ENCODE peak calls at places on chromosome 14, in six cellular contexts. Z is cardiac fibroblast; G is glutamatergic neuron; N is CD8-positive, alpha-beta T cell; D is foreskin fibroblast; V is WTC11. A is an unnamed sample.

GRCh38 chr14:60064491-60065072 is 27.1 kb upstream of the PCNX4 start:
- DNase-seq in G (no peak), D (no peak), V (no peak), N (no peak), Z (peak; percentile 67), A (no peak)

GRCh38 chr14:67622675-67623074 is 3.0 kb downstream of the ARG2 start:
- DNase-seq in D (peak; percentile 72), Z (peak; percentile 90), G (no peak), N (no peak), V (peak; percentile 25), A (no peak)

GRCh38 chr14:25484194-25484593 is 434.2 kb upstream of the STXBP6 start:
- DNase-seq in G (no peak), N (no peak), V (no peak), D (no peak), Z (no peak), A (no peak)

GRCh38 chr14:68671899-68672298 is 121.0 kb downstream of the ZFP36L1 start:
- DNase-seq in N (no peak), D (no peak), V (no peak), G (no peak), Z (no peak), A (no peak)

GRCh38 chr14:75234173-75234855 is 44.3 kb upstream of the FOS start:
- DNase-seq in G (no peak), V (no peak), D (peak; percentile 49), N (no peak), Z (peak; percentile 91), A (no peak)

GRCh38 chr14:104341532-104342434 is 203.4 kb downstream of the KIF26A start:
- DNase-seq in G (peak; percentile 91), D (no peak), Z (peak; percentile 2), V (peak; percentile 86), N (no peak), A (peak; percentile 70)

GRCh38 chr14:101368629-101369028 is 192.7 kb upstream of the DIO3 start:
- DNase-seq in N (no peak), D (no peak), Z (no peak), V (no peak), G (no peak), A (no peak)

GRCh38 chr14:49641697-49642129 is 6.7 kb upstream of the DNAAF2 start:
- DNase-seq in V (no peak), Z (no peak), G (no peak), D (no peak), N (no peak), A (no peak)

GRCh38 chr14:104788873-104789663 is 6.5 kb downstream of the AKT1 start:
- DNase-seq in D (no peak), N (no peak), Z (no peak), V (no peak), G (peak; percentile 17), A (no peak)

GRCh38 chr14:64663174-64663573 is 41.0 kb upstream of the PLEKHG3 start:
- DNase-seq in V (no peak), N (no peak), D (no peak), Z (peak; percentile 27), G (no peak), A (no peak)

GRCh38 chr14:68576496-68577244 is 216.2 kb downstream of the ZFP36L1 start:
- DNase-seq in G (no peak), N (no peak), Z (peak; percentile 52), D (peak; percentile 89), V (no peak), A (no peak)

GRCh38 chr14:58876613-58877012 is 238.9 kb downstream of the DACT1 start:
- DNase-seq in V (no peak), Z (peak; percentile 70), D (peak; percentile 24), G (no peak), N (no peak), A (no peak)

GRCh38 chr14:95233702-95234241 is 76.4 kb upstream of the DICER1 start:
- DNase-seq in D (no peak), V (no peak), G (no peak), N (no peak), Z (no peak), A (no peak)

GRCh38 chr14:61280526-61281185 is 482 bp downstream of the TMEM30B start:
- DNase-seq in Z (peak; percentile 29), G (peak; percentile 74), V (peak; percentile 56), D (peak; percentile 51), N (peak; percentile 74), A (peak; percentile 74)

GRCh38 chr14:58637040-58637390 is 747 bp upstream of the DACT1 start:
- DNase-seq in D (peak; percentile 83), N (no peak), G (peak; percentile 22), V (no peak), Z (peak; percentile 91), A (no peak)

GRCh38 chr14:72856530-72857264 is 37.2 kb downstream of the DPF3 start:
- DNase-seq in Z (no peak), N (no peak), V (no peak), D (no peak), G (no peak), A (no peak)

GRCh38 chr14:35631071-35631805 is 97.3 kb downstream of the INSM2 start:
- DNase-seq in V (no peak), Z (no peak), N (no peak), D (no peak), G (no peak), A (no peak)

GRCh38 chr14:99067927-99068326 is 204.1 kb downstream of the BCL11B start:
- DNase-seq in D (no peak), G (no peak), Z (no peak), N (no peak), V (no peak), A (no peak)

GRCh38 chr14:96407980-96408570 is 16.1 kb downstream of the AK7 start:
- DNase-seq in Z (no peak), N (no peak), D (no peak), V (no peak), G (no peak), A (no peak)

GRCh38 chr14:23525611-23526010 is 26.0 kb downstream of the ZFHX2 start:
- DNase-seq in G (no peak), N (no peak), Z (no peak), V (no peak), D (no peak), A (no peak)

GRCh38 chr14:31968912-31969311 is 108.2 kb upstream of the ARHGAP5 start:
- DNase-seq in G (no peak), Z (no peak), V (no peak), D (no peak), N (no peak), A (no peak)
- TF ChIP-seq CTCF in G (no peak), Z (peak; percentile 1), V (no peak), D (no peak), N (no peak), A (peak; percentile 52)

DNA sequence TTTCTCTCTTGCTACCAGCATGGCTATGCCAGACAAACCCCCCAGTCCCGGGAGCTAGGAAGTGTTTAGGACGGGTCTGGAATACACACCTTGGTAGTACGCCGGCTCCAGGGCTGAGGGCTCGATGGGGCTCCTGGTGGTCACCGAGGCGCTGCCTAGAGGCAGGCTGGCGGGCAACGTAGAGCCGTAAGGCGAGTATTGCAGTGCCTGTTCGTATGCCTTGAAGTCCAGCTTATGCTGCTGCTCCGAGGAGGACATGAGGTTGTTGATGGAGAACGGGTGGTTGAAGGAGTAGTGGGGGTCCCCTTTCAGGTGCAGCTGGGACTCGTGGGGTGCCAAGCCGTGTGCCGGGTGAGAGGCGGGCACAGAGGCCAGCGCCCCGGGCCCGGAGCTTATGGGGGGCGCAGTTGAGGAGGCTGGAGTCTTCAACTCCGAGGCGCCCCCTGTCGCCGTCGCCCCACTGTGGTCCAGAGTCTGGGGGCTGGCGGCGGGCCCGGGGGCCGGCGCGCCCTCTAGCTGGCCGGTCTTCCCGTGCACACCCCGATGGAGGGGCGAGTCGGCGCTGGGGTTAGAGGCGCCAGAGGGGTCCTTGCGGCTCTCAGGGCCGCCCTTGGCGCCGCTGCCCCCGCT is 3.6 kb downstream of the FOXA1 start:
- DNase-seq in N (no peak), V (peak; percentile 82), D (no peak), G (peak; percentile 64), Z (no peak), A (no peak)
- TF ChIP-seq CTCF in N (no peak), V (no peak), D (no peak), G (no peak), Z (no peak), A (peak; percentile 51)

DNA sequence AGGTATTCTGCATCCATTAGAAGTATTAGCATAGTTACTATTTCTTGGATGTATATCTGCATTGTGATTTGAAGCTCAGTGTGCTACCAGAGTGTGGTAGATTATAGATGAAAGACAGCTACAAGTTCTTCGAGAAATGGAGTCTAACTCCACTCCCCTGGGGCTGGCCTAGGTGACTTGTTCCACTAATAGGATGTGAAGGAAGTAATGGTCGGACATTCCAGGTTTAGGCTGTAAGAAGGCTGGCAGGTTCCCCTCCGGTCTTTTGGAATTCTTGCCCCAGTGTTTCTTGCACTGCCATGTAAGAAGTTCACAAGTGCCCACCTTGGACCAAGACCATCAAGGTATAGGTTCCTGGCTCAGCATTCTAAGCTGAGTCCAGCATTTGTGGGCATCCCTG is 236.4 kb downstream of the FLRT2 start:
- DNase-seq in Z (no peak), V (no peak), G (no peak), N (no peak), D (no peak), A (no peak)
- TF ChIP-seq CTCF in Z (no peak), V (no peak), G (no peak), N (no peak), D (no peak), A (no peak)

GRCh38 chr14:29536886-29537511 is 390.6 kb downstream of the PRKD1 start:
- DNase-seq in Z (peak; percentile 58), V (no peak), D (peak; percentile 8), G (no peak), N (no peak), A (no peak)
- TF ChIP-seq CTCF in Z (peak; percentile 38), V (no peak), D (peak; percentile 30), G (peak; percentile 51), N (no peak), A (peak; percentile 79)

DNA sequence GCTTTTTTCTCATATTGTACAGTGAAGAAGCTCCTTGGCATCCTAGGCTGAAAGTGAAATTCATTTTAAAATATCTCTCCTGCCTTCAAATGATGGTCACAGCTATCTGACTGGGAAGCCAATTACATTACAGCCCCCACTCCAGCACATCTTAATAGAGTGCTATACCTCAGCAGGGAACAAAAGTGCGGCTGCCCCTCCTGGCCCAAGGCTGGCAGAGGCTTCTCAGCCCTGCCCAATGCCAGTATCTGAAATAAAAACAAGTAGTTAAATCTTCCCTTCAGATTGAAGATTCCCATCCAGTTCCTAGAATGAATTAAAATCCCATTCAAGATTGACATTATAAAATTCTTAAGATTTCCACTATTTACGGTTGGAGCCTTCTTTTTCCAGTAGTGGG is 54.9 kb upstream of the GNG2 start:
- DNase-seq in G (peak; percentile 28), D (no peak), V (no peak), Z (no peak), N (no peak), A (no peak)
- TF ChIP-seq CTCF in G (no peak), D (no peak), V (no peak), Z (peak; percentile 34), N (no peak), A (no peak)

A was measured in type B pancreatic cell.